ENCODE peak calls at places on chromosomes 7 and 10, in four cellular contexts. L is NCI-H1105 treated with DMSO at 0.1 percent for 48 hours, V is AG04450, S is ovary. M is an unnamed sample.

GRCh38 chr10:118246340-118247247 is 95.5 kb downstream of the FAM204A start:
- DNase-seq in S (no peak), V (no peak), L (peak), M (no peak)

GRCh38 chr10:110311357-110311949 is 6.7 kb upstream of the SMNDC1 start:
- DNase-seq in V (peak), L (peak), S (peak), M (no peak)

GRCh38 chr7:1227814-1228534 is 4.7 kb upstream of the UNCX start:
- DNase-seq in L (no peak), V (no peak), S (no peak), M (no peak)

GRCh38 chr10:71632896-71633600 is 86.5 kb downstream of the C10orf105 start:
- DNase-seq in L (no peak), V (no peak), S (no peak), M (no peak)

GRCh38 chr7:42198974-42199668 is 37.9 kb downstream of the GLI3 start:
- DNase-seq in S (no peak), L (no peak), V (no peak), M (no peak)

GRCh38 chr7:44081266-44081748 is 1.0 kb downstream of the POLM start:
- DNase-seq in S (no peak), L (no peak), V (no peak), M (no peak)

GRCh38 chr10:11921800-11922387 is 98.7 kb downstream of the PROSER2 start:
- DNase-seq in V (no peak), L (no peak), S (no peak), M (no peak)

GRCh38 chr10:120824864-120825263 is 26.3 kb upstream of the WDR11 start:
- DNase-seq in L (no peak), V (no peak), S (no peak), M (no peak)

GRCh38 chr10:8392216-8392615 is 337.7 kb downstream of the GATA3 start:
- DNase-seq in S (no peak), L (no peak), V (no peak), M (peak)

GRCh38 chr10:74825371-74826141 is 844 bp upstream of the KAT6B start:
- DNase-seq in L (no peak), S (no peak), V (no peak), M (peak)

GRCh38 chr7:50614721-50615518 is 49.7 kb upstream of the DDC start:
- DNase-seq in L (no peak), V (no peak), S (no peak), M (no peak)

GRCh38 chr10:120580651-120581259 is 123.7 kb downstream of the PLPP4 start:
- DNase-seq in S (no peak), V (no peak), L (no peak), M (no peak)

GRCh38 chr10:93081834-93082233 is 8.1 kb downstream of the CYP26A1 start:
- DNase-seq in S (no peak), V (no peak), L (no peak), M (no peak)

GRCh38 chr7:152571031-152571430 is 104.9 kb downstream of the XRCC2 start:
- DNase-seq in V (no peak), S (no peak), L (peak), M (no peak)

GRCh38 chr10:86329896-86330680 is 36.5 kb downstream of the GRID1 start:
- DNase-seq in V (no peak), S (no peak), L (no peak), M (no peak)

GRCh38 chr7:44063547-44063893 is 1.8 kb downstream of the PGAM2 start:
- DNase-seq in V (no peak), L (no peak), S (no peak), M (no peak)

GRCh38 chr10:110151467-110151866 is 55.9 kb upstream of the MXI1 start:
- DNase-seq in L (peak), V (no peak), S (no peak), M (no peak)

GRCh38 chr7:72493850-72494661 is 81.9 kb upstream of the CALN1 start:
- DNase-seq in S (no peak), V (no peak), L (peak), M (no peak)